ENCODE peak calls at places on chromosome 22, in four cellular contexts. One of them, this sample, is unnamed.

GRCh38 chr22:38831166-38831945 is 12.5 kb downstream of the NPTXR start:
- DNase-seq in WTC11: no peak
- DNase-seq in HepG2: no peak
- DNase-seq in K562: no peak
- DNase-seq in this sample: peak

GRCh38 chr22:45999379-45999971 is 22.5 kb upstream of the WNT7B start:
- DNase-seq in WTC11: no peak
- DNase-seq in HepG2: no peak
- DNase-seq in K562: no peak
- DNase-seq in this sample: no peak

GRCh38 chr22:32531955-32532818 is 57.6 kb downstream of the FBXO7 start:
- DNase-seq in HepG2: peak
- DNase-seq in K562: peak
- DNase-seq in WTC11: peak
- DNase-seq in this sample: no peak

GRCh38 chr22:35568751-35569725 is 28.4 kb downstream of the RASD2 start:
- DNase-seq in K562: no peak
- DNase-seq in HepG2: no peak
- DNase-seq in WTC11: no peak
- DNase-seq in this sample: no peak

GRCh38 chr22:41596776-41597634 is 7.4 kb upstream of the PMM1 start:
- DNase-seq in K562: peak
- DNase-seq in WTC11: peak
- DNase-seq in HepG2: peak
- DNase-seq in this sample: peak

GRCh38 chr22:46070215-46070721 is 80.1 kb upstream of the PPARA start:
- DNase-seq in K562: no peak
- DNase-seq in HepG2: peak
- DNase-seq in WTC11: peak
- DNase-seq in this sample: no peak

GRCh38 chr22:39534591-39535301 is 2.2 kb upstream of the RPS19BP1 start:
- DNase-seq in HepG2: peak
- DNase-seq in K562: peak
- DNase-seq in WTC11: peak
- DNase-seq in this sample: peak

GRCh38 chr22:39242389-39242808 is 2.4 kb downstream of the PDGFB start:
- DNase-seq in K562: peak
- DNase-seq in HepG2: no peak
- DNase-seq in WTC11: no peak
- DNase-seq in this sample: no peak

GRCh38 chr22:28994522-28994921 is 67.1 kb downstream of the C22orf31 start:
- DNase-seq in WTC11: no peak
- DNase-seq in HepG2: no peak
- DNase-seq in K562: no peak
- DNase-seq in this sample: no peak

GRCh38 chr22:39215070-39215396 is 29.7 kb downstream of the PDGFB start:
- DNase-seq in K562: no peak
- DNase-seq in HepG2: no peak
- DNase-seq in WTC11: no peak
- DNase-seq in this sample: no peak

GRCh38 chr22:39431216-39431801 is 25.5 kb upstream of the MGAT3 start:
- DNase-seq in WTC11: no peak
- DNase-seq in HepG2: no peak
- DNase-seq in K562: no peak
- DNase-seq in this sample: no peak

GRCh38 chr22:39132871-39133524 is 19.5 kb downstream of the CBX7 start:
- DNase-seq in WTC11: no peak
- DNase-seq in HepG2: no peak
- DNase-seq in K562: no peak
- DNase-seq in this sample: no peak

GRCh38 chr22:30968015-30968923 is at the start of gene MORC2:
- DNase-seq in HepG2: peak
- DNase-seq in WTC11: peak
- DNase-seq in K562: peak
- DNase-seq in this sample: peak
- TF ChIP-seq NR3C1 in HepG2: no peak
- TF ChIP-seq NR3C1 in WTC11: no peak
- TF ChIP-seq NR3C1 in K562: no peak
- TF ChIP-seq NR3C1 in this sample: no peak

GRCh38 chr22:44752285-44753188 is at the start of gene ARHGAP8:
- DNase-seq in HepG2: no peak
- DNase-seq in WTC11: peak
- DNase-seq in K562: peak
- DNase-seq in this sample: peak
- TF ChIP-seq NR3C1 in HepG2: no peak
- TF ChIP-seq NR3C1 in WTC11: no peak
- TF ChIP-seq NR3C1 in K562: no peak
- TF ChIP-seq NR3C1 in this sample: no peak

GRCh38 chr22:47369020-47369419 is 606.6 kb downstream of the TBC1D22A start:
- DNase-seq in WTC11: no peak
- DNase-seq in K562: no peak
- DNase-seq in HepG2: no peak
- DNase-seq in this sample: no peak

GRCh38 chr22:47369431-47370015 is 607.1 kb downstream of the TBC1D22A start:
- DNase-seq in HepG2: no peak
- DNase-seq in K562: no peak
- DNase-seq in WTC11: no peak
- DNase-seq in this sample: no peak

GRCh38 chr22:47372111-47372581 is 609.7 kb downstream of the TBC1D22A start:
- DNase-seq in HepG2: no peak
- DNase-seq in WTC11: no peak
- DNase-seq in K562: no peak
- DNase-seq in this sample: no peak

GRCh38 chr22:47371263-47372090 is 609.0 kb downstream of the TBC1D22A start:
- DNase-seq in WTC11: no peak
- DNase-seq in K562: no peak
- DNase-seq in HepG2: no peak
- DNase-seq in this sample: no peak

GRCh38 chr22:47370448-47371262 is 608.2 kb downstream of the TBC1D22A start:
- DNase-seq in WTC11: no peak
- DNase-seq in HepG2: no peak
- DNase-seq in K562: no peak
- DNase-seq in this sample: no peak
- TF ChIP-seq NR3C1 in WTC11: no peak
- TF ChIP-seq NR3C1 in HepG2: no peak
- TF ChIP-seq NR3C1 in K562: no peak
- TF ChIP-seq NR3C1 in this sample: no peak

DNA sequence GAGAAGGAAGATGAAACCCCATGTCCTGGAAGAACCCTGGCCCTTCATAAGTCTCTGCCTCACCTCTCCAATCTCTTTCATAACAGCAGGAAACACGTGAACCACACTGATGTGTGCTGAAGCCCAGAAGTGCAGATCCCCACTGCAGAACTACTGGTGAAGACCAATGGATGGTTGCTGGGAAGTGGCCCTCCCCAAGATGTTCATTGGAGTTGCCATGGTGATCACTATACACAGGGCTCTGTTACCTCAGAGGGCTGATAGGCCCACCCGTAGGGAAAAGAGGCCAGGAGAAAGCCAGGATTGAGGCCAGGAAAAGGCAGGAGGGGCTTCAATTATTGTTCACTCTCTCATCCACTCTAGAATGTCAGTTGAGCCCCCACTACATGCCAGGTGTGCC is 11.6 kb downstream of the TST start:
- DNase-seq in K562: no peak
- DNase-seq in HepG2: no peak
- DNase-seq in WTC11: no peak
- DNase-seq in this sample: no peak
- TF ChIP-seq NR3C1 in K562: no peak
- TF ChIP-seq NR3C1 in HepG2: no peak
- TF ChIP-seq NR3C1 in WTC11: no peak
- TF ChIP-seq NR3C1 in this sample: no peak

This sample was measured in A549.